ENCODE peak calls at places on chromosomes 1 and 21, in five cellular contexts. I is breast epithelium, Z is Peyer's patch, Q is mammary epithelial cell, B is lung. F is an unnamed sample.
A peak's percentile ranks its signal among the peaks of the same experiment; 100 is the strongest.

GRCh38 chr1:175220853-175221547 is 28.4 kb upstream of the KIAA0040 start:
- DNase-seq in B (no peak), Q (peak; percentile 58), I (no peak), Z (no peak), F (no peak)

GRCh38 chr1:29469457-29469856 is 233.1 kb downstream of the PTPRU start:
- DNase-seq in Z (no peak), I (no peak), Q (no peak), B (no peak), F (no peak)

GRCh38 chr1:206468571-206468970 is 1.7 kb upstream of the IKBKE start:
- DNase-seq in I (no peak), Q (no peak), Z (peak; percentile 3), B (no peak), F (no peak)

GRCh38 chr21:44741921-44742320 is 30.5 kb upstream of the TSPEAR start:
- DNase-seq in B (no peak), I (no peak), Q (no peak), Z (no peak), F (no peak)

GRCh38 chr1:228478912-228479665 is 8.1 kb upstream of the RNF187 start:
- DNase-seq in Q (no peak), Z (no peak), B (no peak), I (no peak), F (no peak)

GRCh38 chr1:22930235-22930912 is 42.3 kb downstream of the LACTBL1 start:
- DNase-seq in Q (peak; percentile 16), Z (peak; percentile 67), B (no peak), I (no peak), F (no peak)

GRCh38 chr1:24349891-24350290 is 30.7 kb downstream of the GRHL3 start:
- DNase-seq in Z (no peak), I (no peak), Q (no peak), B (no peak), F (no peak)

GRCh38 chr1:177800386-177801058 is 169.3 kb downstream of the SEC16B start:
- DNase-seq in I (no peak), Q (peak; percentile 86), B (no peak), Z (no peak), F (no peak)

GRCh38 chr1:62493656-62494055 is 56.8 kb downstream of the USP1 start:
- DNase-seq in I (no peak), Q (peak; percentile 21), Z (no peak), B (no peak), F (no peak)

GRCh38 chr1:224447251-224447650 is 12.7 kb upstream of the WDR26 start:
- DNase-seq in B (no peak), Q (peak; percentile 61), Z (no peak), I (no peak), F (no peak)

GRCh38 chr1:200890818-200891773 is 3.6 kb upstream of the INAVA start:
- DNase-seq in I (peak; percentile 38), B (no peak), Z (peak; percentile 83), Q (peak; percentile 65), F (peak; percentile 63)

GRCh38 chr21:34180826-34181359 is 107.5 kb downstream of the MRPS6 start:
- DNase-seq in I (no peak), Q (no peak), B (no peak), Z (no peak), F (peak; percentile 11)

GRCh38 chr21:34177919-34178567 is 104.7 kb downstream of the MRPS6 start:
- DNase-seq in Q (no peak), Z (no peak), B (no peak), I (no peak), F (no peak)

GRCh38 chr21:34181418-34181817 is 108.0 kb downstream of the MRPS6 start:
- DNase-seq in I (no peak), Q (no peak), Z (no peak), B (no peak), F (peak; percentile 20)

GRCh38 chr21:34180406-34180805 is 107.0 kb downstream of the MRPS6 start:
- DNase-seq in I (no peak), B (no peak), Q (no peak), Z (no peak), F (no peak)

GRCh38 chr21:34179204-34179935 is 106.0 kb downstream of the MRPS6 start:
- DNase-seq in B (no peak), Q (no peak), Z (no peak), I (no peak), F (no peak)
- H3K27ac ChIP-seq in B (no peak overlapping the region), Q (no peak overlapping the region), Z (no peak overlapping the region), I (no peak overlapping the region), F (no peak overlapping the region)

DNA sequence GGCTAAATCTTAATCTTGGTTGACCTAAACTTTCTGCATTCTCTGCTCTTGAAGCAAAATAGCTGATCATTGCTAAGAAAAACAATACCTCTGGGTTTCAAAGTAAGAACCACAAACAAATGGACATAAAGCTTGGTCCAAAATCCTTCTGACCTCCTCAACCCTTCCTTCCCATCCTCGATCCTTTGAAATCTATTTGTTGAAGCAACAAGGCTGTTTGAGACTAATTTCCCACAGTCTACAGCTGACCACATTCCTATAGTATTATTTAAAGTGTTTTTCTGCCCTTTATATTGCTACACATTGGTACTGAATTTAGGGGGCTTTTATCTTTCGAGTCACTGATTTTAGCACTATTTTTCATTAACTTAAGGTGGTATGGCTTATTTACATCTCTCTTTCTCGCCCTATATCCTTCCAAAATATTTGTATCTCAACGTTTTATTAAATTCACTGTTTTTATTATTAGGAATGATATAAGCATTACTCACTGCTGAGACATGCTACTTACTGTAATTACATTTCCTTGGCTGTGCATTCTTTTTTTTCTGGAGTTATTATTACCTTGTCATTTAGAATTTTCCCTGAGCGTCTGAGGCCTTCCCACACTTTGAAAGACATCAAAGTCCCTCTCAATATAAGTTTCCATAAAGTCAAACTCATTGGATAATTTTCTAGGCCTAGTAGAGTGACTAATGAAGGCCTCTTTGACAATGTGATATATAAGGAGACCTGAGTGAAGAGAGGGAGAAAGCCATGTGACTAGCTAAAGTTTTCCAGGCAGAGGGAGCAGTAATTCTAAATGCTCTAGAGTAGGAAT is 73.9 kb downstream of the RAB3GAP2 start:
- DNase-seq in Q (no peak), B (no peak), I (no peak), Z (no peak), F (no peak)
- H3K27ac ChIP-seq in Q (no peak overlapping the region), B (no peak overlapping the region), I (no peak overlapping the region), Z (no peak overlapping the region), F (no peak overlapping the region)

GRCh38 chr1:93694833-93695232 is 13.2 kb upstream of the BCAR3 start:
- DNase-seq in Q (peak; percentile 82), B (no peak), Z (no peak), I (no peak), F (no peak)

GRCh38 chr1:93692451-93692861 is 10.8 kb upstream of the BCAR3 start:
- DNase-seq in Z (no peak), B (no peak), Q (peak; percentile 78), I (no peak), F (no peak)

GRCh38 chr1:93692001-93692400 is 10.4 kb upstream of the BCAR3 start:
- DNase-seq in I (no peak), Z (no peak), B (no peak), Q (no peak), F (no peak)

GRCh38 chr1:93694039-93694438 is 12.4 kb upstream of the BCAR3 start:
- DNase-seq in Q (peak; percentile 82), I (no peak), Z (no peak), B (no peak), F (no peak)

GRCh38 chr1:93692983-93693591 is 11.4 kb upstream of the BCAR3 start:
- DNase-seq in Q (peak; percentile 97), B (no peak), I (no peak), Z (no peak), F (no peak)
- H3K27ac ChIP-seq in Q (peak overlapping the region; percentile 100), B (peak overlapping the region; percentile 66), I (peak overlapping the region; percentile 2), Z (peak overlapping the region; percentile 42), F (no peak overlapping the region)

GRCh38 chr1:172902861-172903381 is 147.8 kb downstream of the TNFSF18 start:
- DNase-seq in Z (no peak), B (no peak), I (no peak), Q (peak; percentile 84), F (no peak)

GRCh38 chr1:172897738-172898137 is 153.0 kb downstream of the TNFSF18 start:
- DNase-seq in B (no peak), Z (no peak), I (no peak), Q (no peak), F (no peak)

GRCh38 chr1:172902200-172902599 is 148.5 kb downstream of the TNFSF18 start:
- DNase-seq in B (no peak), Q (no peak), I (no peak), Z (no peak), F (no peak)

GRCh38 chr1:172898866-172899265 is 151.9 kb downstream of the TNFSF18 start:
- DNase-seq in Z (no peak), Q (no peak), B (no peak), I (no peak), F (no peak)

DNA sequence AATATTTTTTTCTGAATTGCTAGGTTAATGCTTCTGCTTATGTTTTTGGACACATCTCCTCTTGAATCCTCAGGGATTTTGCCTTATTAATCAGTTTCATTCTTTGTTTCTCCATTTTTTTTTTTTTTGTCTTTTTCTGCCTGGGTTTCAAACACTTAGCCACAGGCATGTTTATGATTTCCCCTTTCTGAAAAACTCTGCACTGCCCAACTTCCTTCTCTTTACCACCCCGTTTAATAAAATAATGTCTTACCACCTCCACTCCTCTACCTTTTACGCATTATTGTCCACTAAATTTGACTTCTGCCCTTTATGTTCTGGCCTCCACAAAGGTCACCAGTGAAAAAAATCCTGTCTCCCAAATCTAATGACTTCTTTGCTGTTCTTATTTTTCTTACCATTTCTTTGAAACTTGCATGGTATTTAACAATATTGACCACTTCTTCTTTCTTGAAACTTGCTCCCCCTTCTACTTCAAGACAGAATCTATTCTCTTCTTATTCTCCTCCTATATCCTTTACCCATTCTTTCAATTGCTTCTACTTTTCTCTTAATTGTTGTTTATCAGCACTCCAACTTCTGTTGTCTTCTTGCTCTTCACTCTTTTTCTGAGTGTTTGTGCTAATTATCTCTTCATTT is 150.3 kb downstream of the TNFSF18 start:
- DNase-seq in I (no peak), B (no peak), Q (no peak), Z (no peak), F (no peak)
- H3K27ac ChIP-seq in I (no peak overlapping the region), B (no peak overlapping the region), Q (no peak overlapping the region), Z (peak overlapping the region; percentile 52), F (no peak overlapping the region)